ENCODE peak calls at places on chromosomes 12 and 14, in ten cellular contexts. U, Y, K, N, O, R, D, W, P and I are unnamed samples.

GRCh38 chr12:105820407-105821140 is 318.2 kb downstream of the NUAK1 start:
- DNase-seq in U (no peak), Y (no peak), K (no peak), N (no peak), O (peak; percentile 77), R (no peak), D (no peak), W (peak; percentile 93), P (no peak), I (peak; percentile 69)

GRCh38 chr14:104373855-104374717 is 205.5 kb upstream of the C14orf180 start:
- DNase-seq in U (no peak), Y (no peak), K (no peak), N (no peak), O (no peak), R (no peak), D (no peak), W (no peak), P (no peak), I (no peak)

GRCh38 chr14:86533834-86534233 is 1003.9 kb downstream of the FLRT2 start:
- DNase-seq in U (no peak), Y (no peak), K (no peak), N (no peak), O (no peak), R (no peak), D (no peak), W (no peak), P (no peak), I (no peak)

GRCh38 chr12:113900711-113901110 is 65.4 kb downstream of the RBM19 start:
- DNase-seq in U (no peak), Y (no peak), K (no peak), N (no peak), O (no peak), R (no peak), D (no peak), W (no peak), P (no peak), I (no peak)

GRCh38 chr12:56687225-56688128 is 607 bp downstream of the PTGES3 start:
- DNase-seq in U (peak; percentile 47), Y (peak; percentile 69), K (peak; percentile 46), N (peak; percentile 69), O (no peak), R (no peak), D (no peak), W (peak; percentile 37), P (peak; percentile 63), I (peak; percentile 47)

GRCh38 chr12:67989184-67989965 is at the start of gene IFNG-AS1:
- DNase-seq in U (no peak), Y (peak; percentile 11), K (no peak), N (peak; percentile 20), O (no peak), R (no peak), D (no peak), W (no peak), P (no peak), I (no peak)

GRCh38 chr12:76927170-76927784 is 48.5 kb upstream of the CSRP2 start:
- DNase-seq in U (peak; percentile 1), Y (peak; percentile 24), K (peak; percentile 44), N (no peak), O (peak; percentile 39), R (no peak), D (no peak), W (peak; percentile 69), P (no peak), I (peak; percentile 40)

GRCh38 chr12:12885060-12885792 is 6.1 kb upstream of the GPRC5A start:
- DNase-seq in U (no peak), Y (no peak), K (no peak), N (no peak), O (no peak), R (no peak), D (no peak), W (peak; percentile 57), P (no peak), I (peak; percentile 59)

GRCh38 chr12:57864382-57864781 is 17.9 kb upstream of the CTDSP2 start:
- DNase-seq in U (no peak), Y (no peak), K (no peak), N (no peak), O (peak; percentile 30), R (no peak), D (no peak), W (no peak), P (no peak), I (no peak)

GRCh38 chr12:131869871-131870418 is 24.5 kb upstream of the ULK1 start:
- DNase-seq in U (no peak), Y (no peak), K (peak; percentile 68), N (no peak), O (peak; percentile 81), R (peak; percentile 8), D (no peak), W (peak; percentile 58), P (no peak), I (peak; percentile 47)

GRCh38 chr12:46443594-46444263 is 71.2 kb upstream of the SLC38A2 start:
- DNase-seq in U (no peak), Y (no peak), K (no peak), N (no peak), O (no peak), R (no peak), D (no peak), W (no peak), P (no peak), I (no peak)

GRCh38 chr12:90024261-90024660 is 315.6 kb upstream of the ATP2B1 start:
- DNase-seq in U (no peak), Y (no peak), K (no peak), N (no peak), O (peak; percentile 68), R (no peak), D (no peak), W (peak; percentile 38), P (no peak), I (peak; percentile 82)

GRCh38 chr14:96502621-96503251 is 554 bp downstream of the PAPOLA start:
- DNase-seq in U (no peak), Y (no peak), K (peak; percentile 73), N (no peak), O (peak; percentile 3), R (no peak), D (no peak), W (peak; percentile 44), P (peak; percentile 50), I (peak; percentile 42)

GRCh38 chr12:23197266-23197665 is 572.3 kb downstream of the ETNK1 start:
- DNase-seq in U (no peak), Y (no peak), K (no peak), N (no peak), O (no peak), R (no peak), D (no peak), W (peak; percentile 3), P (no peak), I (no peak)

GRCh38 chr12:75666126-75666979 is 154.9 kb upstream of the KRR1 start:
- DNase-seq in U (no peak), Y (no peak), K (no peak), N (no peak), O (peak; percentile 47), R (no peak), D (no peak), W (peak; percentile 80), P (no peak), I (peak; percentile 77)

GRCh38 chr14:26191123-26191522 is 406.7 kb downstream of the NOVA1 start:
- DNase-seq in U (no peak), Y (no peak), K (no peak), N (no peak), O (no peak), R (no peak), D (no peak), W (peak; percentile 37), P (no peak), I (no peak)

GRCh38 chr14:20434701-20435453 is 1.1 kb downstream of the KLHL33 start:
- DNase-seq in U (no peak), Y (no peak), K (peak; percentile 67), N (no peak), O (no peak), R (no peak), D (no peak), W (peak; percentile 28), P (no peak), I (no peak)

GRCh38 chr12:87814625-87815024 is 214.6 kb downstream of the C12orf50 start:
- DNase-seq in U (no peak), Y (no peak), K (no peak), N (no peak), O (no peak), R (no peak), D (no peak), W (peak; percentile 63), P (no peak), I (peak; percentile 58)

GRCh38 chr14:68368850-68369249 is 424.0 kb downstream of the ZFP36L1 start:
- DNase-seq in U (no peak), Y (peak; percentile 17), K (no peak), N (peak; percentile 31), O (no peak), R (no peak), D (no peak), W (no peak), P (no peak), I (no peak)

GRCh38 chr12:18224745-18225144 is 36.6 kb upstream of the PIK3C2G start:
- DNase-seq in U (no peak), Y (no peak), K (peak; percentile 14), N (no peak), O (peak; percentile 3), R (peak; percentile 16), D (no peak), W (peak; percentile 77), P (no peak), I (peak; percentile 32)

GRCh38 chr12:118520428-118520827 is 144.1 kb downstream of the SUDS3 start:
- DNase-seq in U (no peak), Y (no peak), K (no peak), N (no peak), O (no peak), R (no peak), D (no peak), W (no peak), P (no peak), I (no peak)

GRCh38 chr14:68309631-68310030 is 483.2 kb downstream of the ZFP36L1 start:
- DNase-seq in U (no peak), Y (no peak), K (peak; percentile 62), N (no peak), O (no peak), R (no peak), D (no peak), W (no peak), P (no peak), I (no peak)

GRCh38 chr12:66131067-66131688 is 628 bp upstream of the LLPH start:
- DNase-seq in U (no peak), Y (no peak), K (no peak), N (no peak), O (no peak), R (no peak), D (no peak), W (no peak), P (no peak), I (no peak)

GRCh38 chr12:107736914-107737313 is 24.0 kb downstream of the PRDM4 start:
- DNase-seq in U (no peak), Y (no peak), K (no peak), N (no peak), O (no peak), R (no peak), D (no peak), W (no peak), P (no peak), I (no peak)

GRCh38 chr12:114858388-114859146 is 174.6 kb upstream of the TBX3 start:
- DNase-seq in U (no peak), Y (no peak), K (no peak), N (no peak), O (no peak), R (no peak), D (no peak), W (no peak), P (no peak), I (no peak)

GRCh38 chr14:36666416-36667206 is 5.0 kb downstream of the PAX9 start:
- DNase-seq in U (no peak), Y (no peak), K (no peak), N (no peak), O (no peak), R (no peak), D (no peak), W (no peak), P (peak; percentile 49), I (no peak)

GRCh38 chr14:64763801-64764511 is 59.7 kb downstream of the PLEKHG3 start:
- DNase-seq in U (no peak), Y (no peak), K (peak; percentile 54), N (no peak), O (peak; percentile 42), R (no peak), D (no peak), W (peak; percentile 46), P (no peak), I (peak; percentile 62)

GRCh38 chr14:52910597-52910996 is 40.3 kb downstream of the FERMT2 start:
- DNase-seq in U (no peak), Y (no peak), K (no peak), N (no peak), O (no peak), R (no peak), D (no peak), W (peak; percentile 34), P (no peak), I (no peak)